ENCODE peak calls at places on chromosomes 3 and 15, in eight cellular contexts. C is stimulated activated naive CD4-positive, alpha-beta T cell treated with Interleukin-2 at 50 U/mL for 16 hours; H is activated gamma-delta T cell treated with anti-CD3 and anti-CD28 coated beads, Interleukin-2, amount 50 U/mL, for 16 hours; K is WTC11; W is stimulated activated CD4-positive, alpha-beta T cell treated with anti-CD3 and anti-CD28 coated beads, Interleukin-2, amount 100 ng/mL, for 48 hours; Q is AG08395; Z is activated T-cell treated with anti-CD3 and anti-CD28 coated beads for 1 hour; J is Peyer's patch. O is an unnamed sample.

GRCh38 chr3:13174011-13174802 is 101.0 kb upstream of the IQSEC1 start:
- DNase-seq in C (no peak), H (no peak), K (no peak), W (no peak), Q (no peak), Z (no peak), J (no peak), O (no peak)

GRCh38 chr3:124512881-124513609 is 217.2 kb upstream of the UMPS start:
- DNase-seq in C (no peak), H (no peak), K (peak), W (no peak), Q (no peak), Z (no peak), J (no peak), O (no peak)

GRCh38 chr3:197750863-197751737 is 1.4 kb downstream of the FYTTD1 start:
- DNase-seq in C (peak), H (no peak), K (no peak), W (peak), Q (peak), Z (peak), J (peak), O (peak)

GRCh38 chr3:129025691-129026435 is 24.8 kb downstream of the EFCC1 start:
- DNase-seq in C (no peak), H (no peak), K (no peak), W (no peak), Q (peak), Z (no peak), J (no peak), O (no peak)

GRCh38 chr3:60708191-60708975 is 542.9 kb downstream of the FHIT start:
- DNase-seq in C (no peak), H (no peak), K (no peak), W (no peak), Q (peak), Z (no peak), J (no peak), O (no peak)

GRCh38 chr3:187618732-187619131 is 51.5 kb downstream of the SST start:
- DNase-seq in C (no peak), H (no peak), K (no peak), W (no peak), Q (no peak), Z (no peak), J (no peak), O (no peak)

GRCh38 chr3:123773681-123774431 is 110.3 kb downstream of the MYLK start:
- DNase-seq in C (no peak), H (no peak), K (no peak), W (no peak), Q (peak), Z (no peak), J (no peak), O (no peak)

GRCh38 chr3:169661567-169662214 is 1.8 kb downstream of the MECOM start:
- DNase-seq in C (no peak), H (no peak), K (peak), W (no peak), Q (peak), Z (no peak), J (peak), O (no peak)

GRCh38 chr3:59895972-59896371 is 846.1 kb upstream of the CFAP20DC start:
- DNase-seq in C (no peak), H (no peak), K (no peak), W (no peak), Q (no peak), Z (no peak), J (no peak), O (no peak)

GRCh38 chr3:100440895-100441294 is 39.6 kb downstream of the LNP1 start:
- DNase-seq in C (no peak), H (no peak), K (no peak), W (no peak), Q (no peak), Z (no peak), J (no peak), O (no peak)

GRCh38 chr3:39531681-39532080 is 64.2 kb downstream of the MOBP start:
- DNase-seq in C (no peak), H (no peak), K (no peak), W (no peak), Q (no peak), Z (no peak), J (no peak), O (no peak)

GRCh38 chr3:72601049-72601448 is 247.2 kb downstream of the SHQ1 start:
- DNase-seq in C (no peak), H (no peak), K (no peak), W (no peak), Q (no peak), Z (no peak), J (no peak), O (no peak)

GRCh38 chr3:66405701-66406091 is 95.1 kb downstream of the LRIG1 start:
- DNase-seq in C (no peak), H (no peak), K (no peak), W (no peak), Q (peak), Z (no peak), J (peak), O (no peak)

GRCh38 chr3:132984181-132984580 is 54.0 kb upstream of the TMEM108 start:
- DNase-seq in C (no peak), H (no peak), K (no peak), W (no peak), Q (no peak), Z (no peak), J (no peak), O (no peak)

GRCh38 chr3:175399156-175399840 is 540.2 kb downstream of the NAALADL2 start:
- DNase-seq in C (no peak), H (no peak), K (no peak), W (no peak), Q (no peak), Z (no peak), J (no peak), O (no peak)

GRCh38 chr3:186365202-186365974 is 3.4 kb upstream of the DGKG start:
- DNase-seq in C (no peak), H (no peak), K (no peak), W (no peak), Q (no peak), Z (no peak), J (no peak), O (no peak)

GRCh38 chr3:16415911-16416310 is 97.6 kb downstream of the RFTN1 start:
- DNase-seq in C (no peak), H (no peak), K (no peak), W (no peak), Q (no peak), Z (no peak), J (no peak), O (no peak)

GRCh38 chr3:29639621-29640290 is 358.9 kb downstream of the RBMS3 start:
- DNase-seq in C (no peak), H (no peak), K (no peak), W (no peak), Q (no peak), Z (no peak), J (no peak), O (no peak)

GRCh38 chr15:70762469-70763119 is 764 bp downstream of the UACA start:
- DNase-seq in C (no peak), H (no peak), K (peak), W (peak), Q (peak), Z (peak), J (peak), O (no peak)

GRCh38 chr3:13884851-13885703 is 5.2 kb upstream of the WNT7A start:
- DNase-seq in C (peak), H (peak), K (peak), W (peak), Q (no peak), Z (peak), J (no peak), O (peak)

GRCh38 chr3:79618883-79619282 is 148.9 kb downstream of the ROBO1 start:
- DNase-seq in C (no peak), H (no peak), K (peak), W (no peak), Q (no peak), Z (no peak), J (no peak), O (no peak)

GRCh38 chr3:66239513-66240135 is 18.8 kb downstream of the SLC25A26 start:
- DNase-seq in C (no peak), H (no peak), K (no peak), W (peak), Q (no peak), Z (no peak), J (no peak), O (no peak)

GRCh38 chr3:129003578-129004112 is 2.5 kb downstream of the EFCC1 start:
- DNase-seq in C (peak), H (no peak), K (peak), W (peak), Q (no peak), Z (peak), J (peak), O (peak)

GRCh38 chr3:130258532-130258952 is 86.9 kb upstream of the COL6A5 start:
- DNase-seq in C (no peak), H (no peak), K (no peak), W (no peak), Q (peak), Z (no peak), J (no peak), O (no peak)

GRCh38 chr3:172528677-172529076 is 5.4 kb upstream of the TNFSF10 start:
- DNase-seq in C (no peak), H (no peak), K (no peak), W (no peak), Q (no peak), Z (no peak), J (no peak), O (no peak)

GRCh38 chr3:124584552-124585391 is 145.5 kb upstream of the UMPS start:
- DNase-seq in C (peak), H (peak), K (peak), W (peak), Q (peak), Z (peak), J (peak), O (peak)

GRCh38 chr3:13877911-13878710 is 1.8 kb downstream of the WNT7A start:
- DNase-seq in C (peak), H (no peak), K (peak), W (no peak), Q (no peak), Z (no peak), J (no peak), O (no peak)

GRCh38 chr15:77504310-77504709 is 83.6 kb downstream of the HMG20A start:
- DNase-seq in C (no peak), H (no peak), K (no peak), W (no peak), Q (no peak), Z (no peak), J (no peak), O (no peak)

GRCh38 chr3:27310693-27311092 is 58.5 kb downstream of the NEK10 start:
- DNase-seq in C (no peak), H (no peak), K (no peak), W (no peak), Q (no peak), Z (no peak), J (no peak), O (no peak)

GRCh38 chr15:69562564-69562963 is 109.9 kb downstream of the RPLP1 start:
- DNase-seq in C (no peak), H (no peak), K (no peak), W (no peak), Q (no peak), Z (no peak), J (no peak), O (no peak)

GRCh38 chr3:64728994-64729393 is 41.2 kb upstream of the ADAMTS9 start:
- DNase-seq in C (no peak), H (no peak), K (no peak), W (no peak), Q (no peak), Z (no peak), J (no peak), O (no peak)

GRCh38 chr3:64440498-64440897 is 215.2 kb upstream of the PRICKLE2 start:
- DNase-seq in C (no peak), H (no peak), K (no peak), W (no peak), Q (peak), Z (no peak), J (no peak), O (no peak)

GRCh38 chr3:14650193-14650592 is 1.4 kb upstream of the CCDC174 start:
- DNase-seq in C (no peak), H (no peak), K (no peak), W (no peak), Q (no peak), Z (no peak), J (no peak), O (no peak)